ENCODE peak calls at places on chromosomes 13 and 19, in six cellular contexts. H is H1, G is K562, M is GM12891, I is HepG2, U is GM12878. K is an unnamed sample.
A peak's percentile ranks its signal among the peaks of the same experiment; 100 is the strongest.

GRCh38 chr13:45119469-45119989 is 781 bp upstream of the GTF2F2 start:
- DNase-seq in H (no peak), G (no peak), M (no peak), I (no peak), U (peak; percentile 26), K (no peak)

GRCh38 chr13:77180011-77180410 is 146.9 kb downstream of the MYCBP2 start:
- DNase-seq in H (no peak), G (no peak), M (no peak), I (no peak), U (no peak), K (no peak)

GRCh38 chr13:39376088-39376487 is 226.9 kb downstream of the LHFPL6 start:
- DNase-seq in H (no peak), G (no peak), M (no peak), I (no peak), U (no peak), K (no peak)

GRCh38 chr19:19334989-19335344 is 14.3 kb downstream of the MAU2 start:
- DNase-seq in H (no peak), G (no peak), M (no peak), I (no peak), U (no peak), K (no peak)

GRCh38 chr13:94947965-94948371 is 235.6 kb upstream of the SOX21 start:
- DNase-seq in H (no peak), G (no peak), M (no peak), I (no peak), U (no peak), K (no peak)

GRCh38 chr13:96519380-96519779 is 429.5 kb downstream of the HS6ST3 start:
- DNase-seq in H (no peak), G (no peak), M (no peak), I (no peak), U (no peak), K (no peak)

GRCh38 chr13:75685239-75685697 is 49.1 kb downstream of the LMO7 start:
- DNase-seq in H (no peak), G (no peak), M (no peak), I (peak; percentile 42), U (no peak), K (no peak)

GRCh38 chr13:27117158-27117557 is 54.5 kb downstream of the USP12 start:
- DNase-seq in H (no peak), G (no peak), M (no peak), I (no peak), U (no peak), K (no peak)

GRCh38 chr13:93364166-93364565 is 137.6 kb downstream of the GPC6 start:
- DNase-seq in H (no peak), G (peak; percentile 23), M (no peak), I (no peak), U (no peak), K (no peak)

DNA sequence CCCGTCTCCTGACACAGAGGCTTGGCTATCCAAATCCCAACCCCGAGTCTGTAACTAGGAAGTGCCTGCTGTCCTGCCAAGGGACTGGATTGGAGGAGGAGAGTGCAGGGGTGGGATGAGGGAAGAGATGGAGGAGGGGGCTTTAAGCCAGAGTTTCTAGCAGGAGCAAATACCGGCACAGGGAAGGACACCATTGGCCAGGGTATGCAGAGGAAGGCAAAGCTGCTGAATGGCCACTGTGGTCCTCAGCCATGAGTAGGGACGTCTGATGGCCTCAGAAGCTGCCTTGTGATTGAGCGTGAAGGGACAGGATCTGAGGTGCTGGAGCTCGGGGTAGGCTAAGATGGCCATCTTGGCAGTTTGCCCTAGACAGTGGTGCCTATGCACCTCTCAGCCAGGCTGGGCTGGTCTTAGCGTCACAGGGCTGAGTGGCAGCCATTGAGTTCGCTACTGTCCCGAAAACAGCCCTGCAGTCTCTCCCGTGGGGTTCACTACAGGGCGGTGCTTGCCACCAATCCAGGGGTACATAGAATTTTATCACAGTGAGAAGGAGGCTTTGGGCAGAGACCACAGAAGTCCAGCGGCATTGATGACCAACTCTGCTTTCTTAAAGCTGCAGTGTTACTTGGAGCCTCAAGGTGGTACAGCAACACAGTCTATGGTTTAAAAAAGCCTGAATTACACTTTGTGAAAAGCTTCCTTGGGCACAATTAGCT is 61.8 kb downstream of the AKAP11 start:
- DNase-seq in H (peak; percentile 59), G (no peak), M (no peak), I (peak; percentile 16), U (no peak), K (no peak)
- TF ChIP-seq TAF1 in H (no peak), G (no peak), M (no peak), I (no peak), U (no peak), K (no peak)

DNA sequence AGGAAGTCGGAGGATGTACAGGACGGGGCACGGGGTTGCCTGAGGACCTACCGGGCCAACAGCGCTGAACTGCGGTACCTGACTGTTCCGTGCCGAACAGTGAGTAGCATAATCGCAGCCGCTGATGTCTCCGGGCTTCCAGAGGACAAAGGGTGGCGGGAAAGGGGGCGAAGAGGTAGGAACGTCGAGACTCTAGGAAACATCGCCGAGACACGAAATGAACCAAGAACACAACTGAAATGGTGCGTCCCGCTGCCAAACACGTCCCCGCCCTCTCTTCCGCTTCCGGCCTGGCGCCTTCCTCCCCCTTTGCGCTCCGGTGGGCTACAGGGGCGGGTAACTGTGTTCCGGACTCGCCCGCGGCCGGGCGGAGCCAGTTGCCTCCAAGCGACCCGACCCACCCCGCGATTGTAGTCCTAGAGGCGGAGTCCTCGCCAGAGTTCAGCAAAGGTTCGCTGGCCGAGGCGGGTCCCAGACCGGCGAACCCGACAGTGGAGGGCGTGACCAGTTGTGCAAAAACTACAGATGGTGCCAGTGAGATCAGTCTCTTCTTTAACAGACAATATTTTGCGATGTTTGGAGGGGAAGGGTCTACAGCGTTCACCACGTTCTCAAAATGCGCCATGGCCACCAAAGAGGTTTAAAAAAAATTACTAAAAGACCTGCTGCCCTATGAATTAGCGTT is at the start of gene MRPS31:
- DNase-seq in H (peak; percentile 97), G (peak; percentile 83), M (peak; percentile 82), I (peak; percentile 92), U (peak; percentile 77), K (peak; percentile 87)
- TF ChIP-seq POLR2A in H (peak; percentile 44), G (peak; percentile 86), M (peak; percentile 91), I (peak; percentile 97), U (peak; percentile 94), K (peak; percentile 93)

GRCh38 chr19:13506550-13506878 is 235 bp upstream of the CACNA1A start:
- DNase-seq in H (peak; percentile 54), G (no peak), M (no peak), I (no peak), U (no peak), K (no peak)

GRCh38 chr19:13507053-13507611 is 853 bp upstream of the CACNA1A start:
- DNase-seq in H (peak; percentile 59), G (no peak), M (no peak), I (no peak), U (no peak), K (no peak)

GRCh38 chr19:13505164-13505695 is 1.0 kb downstream of the CACNA1A start:
- DNase-seq in H (peak; percentile 60), G (no peak), M (no peak), I (no peak), U (no peak), K (no peak)

GRCh38 chr19:13503570-13504235 is 2.6 kb downstream of the CACNA1A start:
- DNase-seq in H (no peak), G (no peak), M (no peak), I (no peak), U (no peak), K (no peak)

GRCh38 chr19:13505761-13506549 is at the start of gene CACNA1A:
- DNase-seq in H (peak; percentile 80), G (peak; percentile 38), M (no peak), I (no peak), U (no peak), K (peak; percentile 22)
- TF ChIP-seq POLR2AphosphoS5 in H (no peak), G (no peak), M (no peak), I (no peak), U (no peak), K (no peak)

DNA sequence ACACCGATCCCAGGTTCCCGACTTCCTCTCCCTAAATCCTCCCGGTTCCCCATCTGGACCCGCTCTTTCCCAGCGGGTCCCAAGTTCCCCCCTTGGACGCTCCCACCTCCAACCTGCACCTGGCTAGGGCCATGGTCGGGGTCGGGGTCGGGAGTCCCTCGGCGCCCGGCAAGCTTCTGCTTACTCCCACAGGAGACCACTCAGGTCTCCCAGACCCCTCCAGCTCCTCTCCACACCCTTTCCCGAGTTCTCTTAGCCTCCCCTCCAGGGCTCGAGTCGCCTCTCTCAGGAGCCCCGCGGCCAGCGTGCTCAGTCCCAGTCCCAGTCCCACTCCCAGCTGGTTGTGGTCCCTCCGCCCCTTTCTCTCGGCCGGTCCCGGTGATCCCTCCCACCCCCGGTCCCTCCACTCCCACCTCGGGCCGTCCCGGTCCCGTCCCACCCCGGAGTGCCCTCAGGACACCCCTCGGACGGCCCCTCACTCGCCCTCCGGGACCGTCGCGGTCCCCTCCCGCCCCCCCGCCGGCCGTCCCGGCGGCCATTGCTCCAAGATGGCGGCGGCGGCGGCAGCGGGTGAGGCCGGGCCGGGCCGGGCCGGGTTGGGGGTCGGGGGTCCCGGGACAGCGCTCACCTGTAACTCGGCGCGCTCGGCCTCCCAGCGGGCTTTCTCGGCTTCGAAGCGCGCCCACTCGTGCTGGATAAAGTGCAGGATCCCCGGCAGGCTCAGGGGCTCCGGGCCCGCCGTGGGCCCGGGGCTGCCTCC is at the start of gene FKRP:
- DNase-seq in H (no peak), G (peak; percentile 87), M (peak; percentile 66), I (no peak), U (no peak), K (no peak)
- TF ChIP-seq TAF1 in H (peak; percentile 77), G (peak; percentile 90), M (no peak), I (peak; percentile 64), U (peak; percentile 50), K (peak; percentile 42)

GRCh38 chr19:57351867-57352266 is 796 bp downstream of the ZNF304 start:
- DNase-seq in H (no peak), G (peak; percentile 32), M (no peak), I (no peak), U (no peak), K (no peak)

GRCh38 chr19:57348136-57348535 is 2.9 kb upstream of the ZNF304 start:
- DNase-seq in H (no peak), G (no peak), M (no peak), I (no peak), U (no peak), K (no peak)

GRCh38 chr19:57355916-57356315 is 4.8 kb downstream of the ZNF304 start:
- DNase-seq in H (no peak), G (no peak), M (no peak), I (no peak), U (no peak), K (no peak)

DNA sequence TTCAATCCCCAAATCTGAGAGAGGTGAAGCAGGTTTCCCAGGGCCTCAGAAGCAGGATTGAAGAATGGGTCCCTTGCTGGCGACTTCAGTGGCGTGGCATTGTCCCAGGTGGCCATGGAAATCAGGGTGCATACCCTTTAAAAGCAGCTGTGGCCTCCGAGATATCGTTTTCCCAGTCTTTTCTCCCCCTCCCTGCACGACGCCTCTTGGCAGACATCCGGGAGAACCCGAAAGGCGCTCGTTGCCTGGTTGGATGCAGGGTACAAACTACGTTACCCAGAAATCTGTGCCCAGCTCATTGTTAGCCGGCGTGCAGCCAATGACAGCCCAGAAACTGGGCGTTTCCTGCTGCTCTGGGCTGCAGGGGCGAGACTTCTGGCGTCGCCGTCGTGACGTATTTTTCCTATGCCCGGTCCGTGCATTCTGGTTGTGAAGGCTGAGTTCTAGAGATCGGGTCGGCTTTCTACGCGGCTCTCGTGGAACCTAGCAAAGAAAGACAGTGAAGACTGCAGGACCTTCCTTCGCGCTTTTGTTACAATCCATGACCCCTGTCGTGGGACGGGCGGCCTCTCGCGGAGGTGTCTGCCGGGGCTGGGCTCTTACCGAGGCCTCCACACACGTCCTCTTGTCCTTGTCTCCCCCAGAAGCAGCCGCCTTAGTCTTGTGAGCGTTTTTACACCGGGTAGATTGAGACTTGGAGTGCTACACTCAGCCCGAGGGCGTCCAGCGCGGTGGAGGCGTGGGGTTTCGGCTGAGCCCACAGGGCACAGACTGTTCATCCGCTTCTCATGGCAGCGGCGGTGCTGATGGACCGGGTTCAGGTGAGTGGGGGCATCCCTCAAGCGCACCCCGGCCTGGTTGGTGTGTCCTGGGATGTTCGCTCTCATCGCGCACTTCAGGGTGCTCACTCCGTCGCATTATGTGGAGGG is at the start of gene ZNF304:
- DNase-seq in H (peak; percentile 86), G (peak; percentile 91), M (peak; percentile 83), I (peak; percentile 93), U (peak; percentile 73), K (peak; percentile 88)
- TF ChIP-seq POLR2A in H (no peak), G (peak; percentile 71), M (peak; percentile 31), I (peak; percentile 53), U (peak; percentile 62), K (no peak)